ENCODE peak calls at places on chromosomes 6 and 20, in ten cellular contexts. One of them, this sample, is unnamed.

GRCh38 chr6:153947817-153948447 is 91.1 kb upstream of the OPRM1 start:
- DNase-seq in type B pancreatic cell: no peak
- DNase-seq in AG09319: no peak
- DNase-seq in cardiac fibroblast: peak
- DNase-seq in WTC11: peak
- DNase-seq in fibroblast of lung: no peak
- DNase-seq in uterus: no peak
- DNase-seq in fibroblast of mammary gland: peak
- DNase-seq in adrenal gland: peak
- DNase-seq in upper lobe of right lung: no peak
- DNase-seq in this sample: peak

GRCh38 chr6:154474636-154475428 is 35.7 kb downstream of the CNKSR3 start:
- DNase-seq in fibroblast of mammary gland: peak
- DNase-seq in cardiac fibroblast: peak
- DNase-seq in fibroblast of lung: peak
- DNase-seq in WTC11: no peak
- DNase-seq in upper lobe of right lung: no peak
- DNase-seq in AG09319: no peak
- DNase-seq in adrenal gland: no peak
- DNase-seq in type B pancreatic cell: no peak
- DNase-seq in uterus: no peak
- DNase-seq in this sample: no peak

GRCh38 chr6:91098006-91098405 is 511.1 kb upstream of the MAP3K7 start:
- DNase-seq in AG09319: no peak
- DNase-seq in cardiac fibroblast: no peak
- DNase-seq in upper lobe of right lung: no peak
- DNase-seq in fibroblast of mammary gland: no peak
- DNase-seq in uterus: no peak
- DNase-seq in fibroblast of lung: peak
- DNase-seq in WTC11: no peak
- DNase-seq in type B pancreatic cell: no peak
- DNase-seq in adrenal gland: no peak
- DNase-seq in this sample: no peak

GRCh38 chr6:107064579-107065065 is 36.6 kb downstream of the MTRES1 start:
- DNase-seq in upper lobe of right lung: no peak
- DNase-seq in WTC11: no peak
- DNase-seq in fibroblast of mammary gland: peak
- DNase-seq in uterus: no peak
- DNase-seq in adrenal gland: peak
- DNase-seq in AG09319: peak
- DNase-seq in cardiac fibroblast: peak
- DNase-seq in fibroblast of lung: peak
- DNase-seq in type B pancreatic cell: no peak
- DNase-seq in this sample: no peak

GRCh38 chr6:13303668-13304017 is 24.7 kb downstream of the TBC1D7 start:
- DNase-seq in cardiac fibroblast: peak
- DNase-seq in fibroblast of lung: peak
- DNase-seq in AG09319: no peak
- DNase-seq in type B pancreatic cell: no peak
- DNase-seq in uterus: peak
- DNase-seq in adrenal gland: peak
- DNase-seq in WTC11: no peak
- DNase-seq in upper lobe of right lung: peak
- DNase-seq in fibroblast of mammary gland: peak
- DNase-seq in this sample: peak

GRCh38 chr6:144854654-144855053 is 569.5 kb downstream of the UTRN start:
- DNase-seq in fibroblast of lung: no peak
- DNase-seq in adrenal gland: no peak
- DNase-seq in upper lobe of right lung: no peak
- DNase-seq in fibroblast of mammary gland: no peak
- DNase-seq in cardiac fibroblast: no peak
- DNase-seq in AG09319: no peak
- DNase-seq in WTC11: no peak
- DNase-seq in type B pancreatic cell: no peak
- DNase-seq in uterus: no peak
- DNase-seq in this sample: no peak

GRCh38 chr20:6169251-6169650 is 46.4 kb upstream of the FERMT1 start:
- DNase-seq in upper lobe of right lung: no peak
- DNase-seq in fibroblast of lung: peak
- DNase-seq in type B pancreatic cell: no peak
- DNase-seq in uterus: no peak
- DNase-seq in adrenal gland: peak
- DNase-seq in WTC11: no peak
- DNase-seq in cardiac fibroblast: peak
- DNase-seq in AG09319: no peak
- DNase-seq in fibroblast of mammary gland: peak
- DNase-seq in this sample: no peak

GRCh38 chr20:12023169-12023795 is 105.6 kb downstream of the BTBD3 start:
- DNase-seq in AG09319: no peak
- DNase-seq in fibroblast of lung: no peak
- DNase-seq in WTC11: no peak
- DNase-seq in type B pancreatic cell: no peak
- DNase-seq in cardiac fibroblast: no peak
- DNase-seq in upper lobe of right lung: no peak
- DNase-seq in adrenal gland: no peak
- DNase-seq in fibroblast of mammary gland: no peak
- DNase-seq in uterus: no peak
- DNase-seq in this sample: peak

GRCh38 chr6:149696904-149697303 is 21.0 kb downstream of the LATS1 start:
- DNase-seq in adrenal gland: no peak
- DNase-seq in fibroblast of lung: peak
- DNase-seq in uterus: no peak
- DNase-seq in WTC11: no peak
- DNase-seq in fibroblast of mammary gland: no peak
- DNase-seq in AG09319: no peak
- DNase-seq in type B pancreatic cell: no peak
- DNase-seq in cardiac fibroblast: peak
- DNase-seq in upper lobe of right lung: no peak
- DNase-seq in this sample: no peak

GRCh38 chr6:17102258-17102870 is 514 bp downstream of the STMND1 start:
- DNase-seq in type B pancreatic cell: no peak
- DNase-seq in WTC11: no peak
- DNase-seq in fibroblast of lung: no peak
- DNase-seq in cardiac fibroblast: no peak
- DNase-seq in adrenal gland: no peak
- DNase-seq in AG09319: no peak
- DNase-seq in fibroblast of mammary gland: no peak
- DNase-seq in uterus: no peak
- DNase-seq in upper lobe of right lung: no peak
- DNase-seq in this sample: no peak

GRCh38 chr20:38748863-38749153 is 548 bp downstream of the ACTR5 start:
- DNase-seq in cardiac fibroblast: no peak
- DNase-seq in type B pancreatic cell: no peak
- DNase-seq in fibroblast of mammary gland: no peak
- DNase-seq in AG09319: no peak
- DNase-seq in upper lobe of right lung: no peak
- DNase-seq in fibroblast of lung: no peak
- DNase-seq in uterus: peak
- DNase-seq in WTC11: no peak
- DNase-seq in adrenal gland: no peak
- DNase-seq in this sample: no peak

GRCh38 chr6:157985378-157986155 is 3.9 kb downstream of the SYNJ2 start:
- DNase-seq in type B pancreatic cell: no peak
- DNase-seq in AG09319: no peak
- DNase-seq in uterus: peak
- DNase-seq in fibroblast of lung: no peak
- DNase-seq in fibroblast of mammary gland: no peak
- DNase-seq in adrenal gland: no peak
- DNase-seq in upper lobe of right lung: peak
- DNase-seq in cardiac fibroblast: no peak
- DNase-seq in WTC11: no peak
- DNase-seq in this sample: no peak

GRCh38 chr20:16385462-16385861 is 187.8 kb downstream of the KIF16B start:
- DNase-seq in AG09319: no peak
- DNase-seq in fibroblast of lung: no peak
- DNase-seq in upper lobe of right lung: no peak
- DNase-seq in uterus: no peak
- DNase-seq in adrenal gland: no peak
- DNase-seq in cardiac fibroblast: no peak
- DNase-seq in WTC11: no peak
- DNase-seq in type B pancreatic cell: no peak
- DNase-seq in fibroblast of mammary gland: no peak
- DNase-seq in this sample: no peak

GRCh38 chr6:44221291-44221960 is 2.0 kb upstream of the SLC29A1 start:
- DNase-seq in AG09319: peak
- DNase-seq in type B pancreatic cell: no peak
- DNase-seq in fibroblast of mammary gland: peak
- DNase-seq in uterus: peak
- DNase-seq in fibroblast of lung: peak
- DNase-seq in cardiac fibroblast: peak
- DNase-seq in upper lobe of right lung: peak
- DNase-seq in adrenal gland: peak
- DNase-seq in WTC11: peak
- DNase-seq in this sample: peak

GRCh38 chr20:18190466-18191233 is 53.0 kb downstream of the KAT14 start:
- DNase-seq in fibroblast of mammary gland: no peak
- DNase-seq in uterus: no peak
- DNase-seq in adrenal gland: no peak
- DNase-seq in AG09319: no peak
- DNase-seq in WTC11: peak
- DNase-seq in type B pancreatic cell: no peak
- DNase-seq in fibroblast of lung: no peak
- DNase-seq in upper lobe of right lung: no peak
- DNase-seq in cardiac fibroblast: no peak
- DNase-seq in this sample: no peak
- TF ChIP-seq CTCF in fibroblast of mammary gland: no peak
- TF ChIP-seq CTCF in uterus: no peak
- TF ChIP-seq CTCF in adrenal gland: no peak
- TF ChIP-seq CTCF in AG09319: no peak
- TF ChIP-seq CTCF in WTC11: no peak
- TF ChIP-seq CTCF in type B pancreatic cell: no peak
- TF ChIP-seq CTCF in fibroblast of lung: no peak
- TF ChIP-seq CTCF in upper lobe of right lung: no peak
- TF ChIP-seq CTCF in cardiac fibroblast: no peak
- TF ChIP-seq CTCF in this sample: no peak

GRCh38 chr6:135605278-135605790 is 107.8 kb upstream of the AHI1 start:
- DNase-seq in fibroblast of mammary gland: no peak
- DNase-seq in upper lobe of right lung: no peak
- DNase-seq in uterus: no peak
- DNase-seq in WTC11: no peak
- DNase-seq in cardiac fibroblast: no peak
- DNase-seq in adrenal gland: no peak
- DNase-seq in fibroblast of lung: no peak
- DNase-seq in AG09319: no peak
- DNase-seq in type B pancreatic cell: no peak
- DNase-seq in this sample: no peak
- TF ChIP-seq CTCF in fibroblast of mammary gland: no peak
- TF ChIP-seq CTCF in upper lobe of right lung: no peak
- TF ChIP-seq CTCF in uterus: no peak
- TF ChIP-seq CTCF in WTC11: no peak
- TF ChIP-seq CTCF in cardiac fibroblast: no peak
- TF ChIP-seq CTCF in adrenal gland: no peak
- TF ChIP-seq CTCF in fibroblast of lung: no peak
- TF ChIP-seq CTCF in AG09319: no peak
- TF ChIP-seq CTCF in type B pancreatic cell: no peak
- TF ChIP-seq CTCF in this sample: no peak

DNA sequence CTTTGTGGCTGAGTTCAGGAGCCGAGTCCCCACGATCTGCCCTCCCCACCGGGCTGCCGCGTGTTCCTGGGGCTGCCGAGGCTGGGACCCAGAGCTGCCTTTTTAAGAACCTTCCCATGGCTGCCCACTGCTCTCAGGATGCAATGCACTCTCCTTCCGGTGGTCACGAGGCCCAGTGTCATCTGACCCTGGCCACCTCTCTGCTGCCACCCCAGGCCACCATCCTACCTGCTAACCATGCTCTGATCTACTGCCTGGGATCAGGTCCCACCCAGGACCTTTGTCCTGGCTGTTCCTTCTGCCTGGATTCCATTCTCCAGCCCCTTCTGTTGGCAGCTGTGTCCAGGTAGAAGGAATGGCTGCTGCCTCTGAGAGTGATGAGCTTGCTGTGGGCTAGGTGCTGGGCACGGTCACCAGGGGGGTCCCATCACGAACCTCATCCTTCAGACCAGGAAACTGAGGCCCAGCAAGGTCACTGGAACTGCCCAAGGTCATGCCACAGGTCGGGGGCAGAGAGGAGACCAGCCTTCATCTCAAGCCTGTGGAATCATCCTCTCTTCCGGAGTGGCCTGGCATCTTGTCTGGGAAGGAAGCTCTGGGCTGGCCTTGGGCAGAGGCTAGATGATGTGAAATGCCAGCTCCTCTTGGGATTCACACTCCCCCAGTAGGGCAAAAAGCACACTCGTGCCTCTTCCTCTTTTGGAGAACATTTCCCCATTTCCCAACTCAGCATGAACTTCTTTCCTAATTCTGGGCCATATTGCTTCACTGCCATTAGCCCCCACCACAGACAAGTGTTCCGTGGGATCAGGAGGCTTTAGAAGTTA is 20.5 kb downstream of the PCK1 start:
- DNase-seq in fibroblast of lung: no peak
- DNase-seq in upper lobe of right lung: no peak
- DNase-seq in type B pancreatic cell: no peak
- DNase-seq in WTC11: no peak
- DNase-seq in AG09319: no peak
- DNase-seq in adrenal gland: no peak
- DNase-seq in cardiac fibroblast: no peak
- DNase-seq in uterus: no peak
- DNase-seq in fibroblast of mammary gland: no peak
- DNase-seq in this sample: no peak
- TF ChIP-seq CTCF in fibroblast of lung: no peak
- TF ChIP-seq CTCF in upper lobe of right lung: no peak
- TF ChIP-seq CTCF in type B pancreatic cell: no peak
- TF ChIP-seq CTCF in WTC11: no peak
- TF ChIP-seq CTCF in AG09319: no peak
- TF ChIP-seq CTCF in adrenal gland: no peak
- TF ChIP-seq CTCF in cardiac fibroblast: no peak
- TF ChIP-seq CTCF in uterus: no peak
- TF ChIP-seq CTCF in fibroblast of mammary gland: no peak
- TF ChIP-seq CTCF in this sample: no peak

GRCh38 chr6:87858440-87858839 is 156.4 kb upstream of the AKIRIN2 start:
- DNase-seq in uterus: no peak
- DNase-seq in cardiac fibroblast: no peak
- DNase-seq in AG09319: no peak
- DNase-seq in fibroblast of mammary gland: no peak
- DNase-seq in upper lobe of right lung: no peak
- DNase-seq in WTC11: no peak
- DNase-seq in adrenal gland: no peak
- DNase-seq in fibroblast of lung: peak
- DNase-seq in type B pancreatic cell: no peak
- DNase-seq in this sample: no peak
- TF ChIP-seq CTCF in uterus: no peak
- TF ChIP-seq CTCF in cardiac fibroblast: no peak
- TF ChIP-seq CTCF in AG09319: no peak
- TF ChIP-seq CTCF in fibroblast of mammary gland: no peak
- TF ChIP-seq CTCF in upper lobe of right lung: no peak
- TF ChIP-seq CTCF in WTC11: no peak
- TF ChIP-seq CTCF in adrenal gland: no peak
- TF ChIP-seq CTCF in fibroblast of lung: no peak
- TF ChIP-seq CTCF in type B pancreatic cell: no peak
- TF ChIP-seq CTCF in this sample: no peak